ENCODE peak calls at places on chromosomes 4 and X, in ten cellular contexts. W, Q, D, F, E, S, Y, G, X and R are unnamed samples.

GRCh38 chr4:181959121-181959520 is 284.1 kb upstream of the TENM3 start:
- DNase-seq in E (no peak), W (no peak), D (peak), G (peak), X (no peak), S (no peak), Q (peak), Y (no peak), F (peak), R (peak)

GRCh38 chr4:82648356-82648755 is 86.6 kb upstream of the TMEM150C start:
- DNase-seq in Q (peak), G (no peak), D (peak), E (no peak), Y (no peak), F (no peak), X (no peak), W (no peak), S (no peak), R (peak)

GRCh38 chr4:109672173-109672572 is 31.1 kb downstream of the CASP6 start:
- DNase-seq in S (no peak), Q (no peak), F (no peak), X (no peak), E (no peak), W (no peak), D (no peak), G (no peak), Y (no peak), R (no peak)

GRCh38 chr4:147975902-147976301 is 244.0 kb downstream of the ARHGAP10 start:
- DNase-seq in E (no peak), X (no peak), Y (no peak), Q (no peak), D (no peak), F (peak), W (no peak), G (no peak), S (no peak), R (peak)

GRCh38 chr4:166282081-166282770 is 409.2 kb downstream of the TLL1 start:
- DNase-seq in F (no peak), Y (no peak), E (no peak), S (no peak), W (no peak), D (no peak), X (no peak), G (no peak), Q (no peak), R (no peak)

GRCh38 chrX:135522878-135523693 is 2.6 kb downstream of the INTS6L start:
- DNase-seq in G (no peak), F (no peak), Y (no peak), Q (no peak), S (no peak), W (no peak), E (no peak), X (no peak), D (no peak), R (no peak)

GRCh38 chr4:172147702-172148101 is 334.5 kb downstream of the GALNTL6 start:
- DNase-seq in W (no peak), G (no peak), X (no peak), Q (no peak), D (no peak), Y (no peak), E (no peak), F (peak), S (peak), R (peak)

GRCh38 chrX:9132036-9132435 is 98.1 kb upstream of the FAM9B start:
- DNase-seq in S (no peak), D (no peak), Y (no peak), G (no peak), W (no peak), F (no peak), X (no peak), E (no peak), Q (no peak), R (no peak)

GRCh38 chr4:118265312-118266144 is 87.3 kb downstream of the PRSS12 start:
- DNase-seq in S (no peak), F (no peak), D (peak), Y (no peak), X (no peak), Q (peak), W (peak), G (no peak), E (peak), R (no peak)